ENCODE peak calls at places on chromosomes 4 and X, in nine cellular contexts. One of them, this sample, is unnamed.

GRCh38 chrX:40933132-40934078 is 151.8 kb upstream of the USP9X start:
- DNase-seq in NCI-H2081: no peak
- DNase-seq in mammary epithelial cell: no peak
- DNase-seq in astrocyte of the hippocampus: peak; percentile 64
- DNase-seq in globus pallidus: no peak
- DNase-seq in H54: no peak
- DNase-seq in fibroblast of lung: peak; percentile 72
- DNase-seq in SW480: no peak
- DNase-seq in HEK293T: peak; percentile 46
- DNase-seq in this sample: peak; percentile 64

GRCh38 chrX:40201486-40201885 is 103.7 kb upstream of the BCOR start:
- DNase-seq in SW480: no peak
- DNase-seq in globus pallidus: no peak
- DNase-seq in mammary epithelial cell: no peak
- DNase-seq in HEK293T: no peak
- DNase-seq in H54: no peak
- DNase-seq in astrocyte of the hippocampus: no peak
- DNase-seq in fibroblast of lung: no peak
- DNase-seq in NCI-H2081: no peak
- DNase-seq in this sample: no peak

GRCh38 chr4:2301806-2302205 is 39.9 kb upstream of the MXD4 start:
- DNase-seq in mammary epithelial cell: no peak
- DNase-seq in SW480: no peak
- DNase-seq in fibroblast of lung: no peak
- DNase-seq in H54: no peak
- DNase-seq in globus pallidus: no peak
- DNase-seq in HEK293T: no peak
- DNase-seq in NCI-H2081: no peak
- DNase-seq in astrocyte of the hippocampus: no peak
- DNase-seq in this sample: no peak

GRCh38 chr4:16237715-16238114 is 11.4 kb upstream of the TAPT1 start:
- DNase-seq in globus pallidus: peak; percentile 48
- DNase-seq in H54: no peak
- DNase-seq in SW480: no peak
- DNase-seq in HEK293T: no peak
- DNase-seq in mammary epithelial cell: no peak
- DNase-seq in fibroblast of lung: no peak
- DNase-seq in astrocyte of the hippocampus: no peak
- DNase-seq in NCI-H2081: no peak
- DNase-seq in this sample: no peak

GRCh38 chr4:87465739-87466366 is 43.5 kb downstream of the NUDT9 start:
- DNase-seq in HEK293T: peak; percentile 27
- DNase-seq in SW480: peak; percentile 46
- DNase-seq in astrocyte of the hippocampus: peak; percentile 63
- DNase-seq in H54: no peak
- DNase-seq in NCI-H2081: peak; percentile 13
- DNase-seq in globus pallidus: peak; percentile 49
- DNase-seq in fibroblast of lung: peak; percentile 48
- DNase-seq in mammary epithelial cell: peak; percentile 17
- DNase-seq in this sample: peak; percentile 45

GRCh38 chrX:17818729-17819128 is 42.4 kb downstream of the RAI2 start:
- DNase-seq in SW480: no peak
- DNase-seq in globus pallidus: no peak
- DNase-seq in astrocyte of the hippocampus: no peak
- DNase-seq in mammary epithelial cell: no peak
- DNase-seq in HEK293T: no peak
- DNase-seq in fibroblast of lung: no peak
- DNase-seq in H54: no peak
- DNase-seq in NCI-H2081: no peak
- DNase-seq in this sample: no peak

GRCh38 chr4:111937368-111937767 is 207.9 kb upstream of the FAM241A start:
- DNase-seq in SW480: peak; percentile 53
- DNase-seq in NCI-H2081: no peak
- DNase-seq in HEK293T: peak; percentile 22
- DNase-seq in astrocyte of the hippocampus: peak; percentile 20
- DNase-seq in H54: no peak
- DNase-seq in globus pallidus: no peak
- DNase-seq in fibroblast of lung: peak; percentile 18
- DNase-seq in mammary epithelial cell: peak; percentile 63
- DNase-seq in this sample: peak; percentile 51

GRCh38 chrX:15493118-15494082 is at the start of gene PIR:
- DNase-seq in H54: peak; percentile 46
- DNase-seq in SW480: peak; percentile 89
- DNase-seq in globus pallidus: peak; percentile 88
- DNase-seq in fibroblast of lung: peak; percentile 77
- DNase-seq in mammary epithelial cell: peak; percentile 95
- DNase-seq in HEK293T: peak; percentile 88
- DNase-seq in astrocyte of the hippocampus: peak; percentile 90
- DNase-seq in NCI-H2081: peak; percentile 83
- DNase-seq in this sample: peak; percentile 73

GRCh38 chr4:51884606-51885005 is 41.7 kb downstream of the DCUN1D4 start:
- DNase-seq in astrocyte of the hippocampus: no peak
- DNase-seq in globus pallidus: no peak
- DNase-seq in SW480: no peak
- DNase-seq in HEK293T: no peak
- DNase-seq in mammary epithelial cell: no peak
- DNase-seq in fibroblast of lung: no peak
- DNase-seq in NCI-H2081: no peak
- DNase-seq in H54: no peak
- DNase-seq in this sample: no peak

GRCh38 chrX:136975642-136976518 is 57.9 kb downstream of the GPR101 start:
- DNase-seq in NCI-H2081: no peak
- DNase-seq in fibroblast of lung: no peak
- DNase-seq in SW480: no peak
- DNase-seq in astrocyte of the hippocampus: no peak
- DNase-seq in HEK293T: no peak
- DNase-seq in H54: no peak
- DNase-seq in mammary epithelial cell: no peak
- DNase-seq in globus pallidus: no peak
- DNase-seq in this sample: no peak

GRCh38 chr4:2489841-2490552 is 21.1 kb downstream of the RNF4 start:
- DNase-seq in HEK293T: no peak
- DNase-seq in SW480: no peak
- DNase-seq in astrocyte of the hippocampus: no peak
- DNase-seq in NCI-H2081: no peak
- DNase-seq in globus pallidus: no peak
- DNase-seq in H54: no peak
- DNase-seq in mammary epithelial cell: no peak
- DNase-seq in fibroblast of lung: no peak
- DNase-seq in this sample: no peak

GRCh38 chr4:3305610-3306371 is 13.0 kb downstream of the RGS12 start:
- DNase-seq in fibroblast of lung: peak; percentile 41
- DNase-seq in HEK293T: no peak
- DNase-seq in astrocyte of the hippocampus: peak; percentile 26
- DNase-seq in globus pallidus: peak; percentile 70
- DNase-seq in SW480: no peak
- DNase-seq in H54: no peak
- DNase-seq in mammary epithelial cell: no peak
- DNase-seq in NCI-H2081: peak; percentile 21
- DNase-seq in this sample: no peak

GRCh38 chr4:40530961-40531635 is 98.6 kb downstream of the RBM47 start:
- DNase-seq in H54: no peak
- DNase-seq in mammary epithelial cell: no peak
- DNase-seq in NCI-H2081: no peak
- DNase-seq in globus pallidus: no peak
- DNase-seq in fibroblast of lung: no peak
- DNase-seq in SW480: no peak
- DNase-seq in HEK293T: no peak
- DNase-seq in astrocyte of the hippocampus: no peak
- DNase-seq in this sample: no peak

GRCh38 chr4:102263024-102263787 is 82.1 kb downstream of the SLC39A8 start:
- DNase-seq in globus pallidus: peak; percentile 31
- DNase-seq in NCI-H2081: peak; percentile 27
- DNase-seq in fibroblast of lung: peak; percentile 64
- DNase-seq in astrocyte of the hippocampus: peak; percentile 73
- DNase-seq in H54: peak; percentile 17
- DNase-seq in HEK293T: peak; percentile 39
- DNase-seq in SW480: peak; percentile 48
- DNase-seq in mammary epithelial cell: peak; percentile 70
- DNase-seq in this sample: peak; percentile 34

GRCh38 chr4:146343776-146344175 is 129.4 kb downstream of the REELD1 start:
- DNase-seq in astrocyte of the hippocampus: no peak
- DNase-seq in HEK293T: no peak
- DNase-seq in NCI-H2081: no peak
- DNase-seq in mammary epithelial cell: no peak
- DNase-seq in globus pallidus: no peak
- DNase-seq in SW480: no peak
- DNase-seq in fibroblast of lung: no peak
- DNase-seq in H54: no peak
- DNase-seq in this sample: no peak

GRCh38 chr4:88846232-88846790 is 148.7 kb upstream of the NAP1L5 start:
- DNase-seq in fibroblast of lung: no peak
- DNase-seq in astrocyte of the hippocampus: no peak
- DNase-seq in mammary epithelial cell: peak; percentile 9
- DNase-seq in HEK293T: no peak
- DNase-seq in SW480: no peak
- DNase-seq in NCI-H2081: no peak
- DNase-seq in globus pallidus: no peak
- DNase-seq in H54: no peak
- DNase-seq in this sample: no peak